ENCODE peak calls at places on chromosomes 4 and X, in five cellular contexts. N, T, M, J and H are unnamed samples.
A peak's percentile ranks its signal among the peaks of the same experiment; 100 is the strongest.

GRCh38 chr4:10371869-10372471 is 85.3 kb downstream of the ZNF518B start:
- DNase-seq in M (no peak), N (no peak), J (no peak), T (peak; percentile 39), H (no peak)

GRCh38 chrX:29530520-29530919 is 684.8 kb upstream of the MAGEB2 start:
- DNase-seq in N (no peak), T (peak; percentile 27), J (no peak), M (peak; percentile 59), H (no peak)

GRCh38 chrX:97494756-97495372 is 611.2 kb downstream of the RPA4 start:
- DNase-seq in N (no peak), T (no peak), J (no peak), M (no peak), H (no peak)

GRCh38 chrX:29841750-29842149 is 373.6 kb upstream of the MAGEB2 start:
- DNase-seq in N (no peak), J (no peak), M (peak; percentile 56), T (peak; percentile 57), H (no peak)

GRCh38 chr4:116180056-116180690 is 905.2 kb downstream of the TRAM1L1 start:
- DNase-seq in N (no peak), J (no peak), T (peak; percentile 20), M (peak; percentile 69), H (no peak)

GRCh38 chr4:147198411-147199051 is 252.9 kb upstream of the TTC29 start:
- DNase-seq in N (no peak), J (no peak), T (no peak), M (no peak), H (peak; percentile 66)

GRCh38 chrX:28347526-28347925 is 239.7 kb upstream of the IL1RAPL1 start:
- DNase-seq in M (no peak), N (no peak), J (no peak), T (no peak), H (no peak)

GRCh38 chr4:184384056-184384809 is 90.1 kb downstream of the IRF2 start:
- DNase-seq in T (peak; percentile 73), J (peak; percentile 40), N (no peak), M (peak; percentile 94), H (no peak)

GRCh38 chr4:125838924-125839323 is 524.2 kb downstream of the FAT4 start:
- DNase-seq in T (peak; percentile 8), J (no peak), N (no peak), M (peak; percentile 3), H (no peak)

GRCh38 chrX:108736509-108737479 is at the start of gene IRS4:
- DNase-seq in N (no peak), J (peak; percentile 71), M (peak; percentile 11), T (peak; percentile 36), H (no peak)

GRCh38 chr4:101188906-101189305 is 158.4 kb downstream of the PPP3CA start:
- DNase-seq in T (no peak), M (no peak), J (no peak), N (no peak), H (no peak)

GRCh38 chr4:78265006-78265405 is 207.9 kb downstream of the FRAS1 start:
- DNase-seq in T (no peak), J (no peak), M (no peak), N (no peak), H (no peak)

GRCh38 chr4:150096625-150097024 is 18.4 kb downstream of the DCLK2 start:
- DNase-seq in N (no peak), T (no peak), J (no peak), M (no peak), H (no peak)

GRCh38 chr4:1469596-1470392 is 63.6 kb upstream of the NKX1-1 start:
- DNase-seq in J (peak; percentile 3), T (no peak), N (no peak), M (no peak), H (no peak)

GRCh38 chr4:77308843-77309242 is 151.8 kb downstream of the CCNG2 start:
- DNase-seq in T (peak; percentile 71), J (no peak), N (no peak), M (peak; percentile 35), H (peak; percentile 23)

GRCh38 chr4:46390353-46391058 is 578 bp upstream of the GABRA2 start:
- DNase-seq in M (peak; percentile 55), N (no peak), T (no peak), J (no peak), H (no peak)

GRCh38 chr4:158801677-158802076 is 32.9 kb downstream of the FNIP2 start:
- DNase-seq in T (no peak), M (no peak), J (no peak), N (no peak), H (no peak)

GRCh38 chrX:85980286-85980685 is 67.1 kb downstream of the CHM start:
- DNase-seq in N (no peak), J (no peak), M (no peak), T (no peak), H (no peak)

GRCh38 chr4:44121210-44121609 is 327.4 kb downstream of the KCTD8 start:
- DNase-seq in M (no peak), T (no peak), J (no peak), N (no peak), H (no peak)

GRCh38 chr4:147846318-147847135 is 114.6 kb downstream of the ARHGAP10 start:
- DNase-seq in M (no peak), J (no peak), T (no peak), N (no peak), H (peak; percentile 35)

GRCh38 chr4:77920371-77920770 is 57.7 kb downstream of the MRPL1 start:
- DNase-seq in M (no peak), J (no peak), T (no peak), N (no peak), H (no peak)

GRCh38 chr4:118911162-118911791 is 22.6 kb downstream of the SYNPO2 start:
- DNase-seq in J (no peak), M (no peak), N (no peak), T (peak; percentile 54), H (no peak)

GRCh38 chr4:23305026-23305425 is 584.8 kb downstream of the PPARGC1A start:
- DNase-seq in J (no peak), N (no peak), T (no peak), M (peak; percentile 26), H (no peak)

GRCh38 chrX:55489315-55490009 is at the start of gene USP51:
- DNase-seq in J (peak; percentile 75), M (peak; percentile 70), T (peak; percentile 58), N (peak; percentile 50), H (no peak)

GRCh38 chr4:4865705-4866123 is 6.2 kb downstream of the MSX1 start:
- DNase-seq in J (no peak), N (no peak), T (no peak), M (no peak), H (no peak)
- H3K4me1 ChIP-seq in J (peaks cover 4% of the 10 kb centered on the region), N (peaks cover 64% of the 10 kb centered on the region), T (peaks cover 4% of the 10 kb centered on the region), M (peaks cover 28% of the 10 kb centered on the region), H (peaks cover 4% of the 10 kb centered on the region)

GRCh38 chr4:128289523-128290158 is 2.0 kb upstream of the PGRMC2 start:
- DNase-seq in J (no peak), M (no peak), N (no peak), T (no peak), H (no peak)
- H3K4me3 ChIP-seq in J (no peak overlapping the region), M (peak overlapping the region; percentile 85), N (no peak overlapping the region), T (peak overlapping the region; percentile 98), H (no peak overlapping the region)

DNA sequence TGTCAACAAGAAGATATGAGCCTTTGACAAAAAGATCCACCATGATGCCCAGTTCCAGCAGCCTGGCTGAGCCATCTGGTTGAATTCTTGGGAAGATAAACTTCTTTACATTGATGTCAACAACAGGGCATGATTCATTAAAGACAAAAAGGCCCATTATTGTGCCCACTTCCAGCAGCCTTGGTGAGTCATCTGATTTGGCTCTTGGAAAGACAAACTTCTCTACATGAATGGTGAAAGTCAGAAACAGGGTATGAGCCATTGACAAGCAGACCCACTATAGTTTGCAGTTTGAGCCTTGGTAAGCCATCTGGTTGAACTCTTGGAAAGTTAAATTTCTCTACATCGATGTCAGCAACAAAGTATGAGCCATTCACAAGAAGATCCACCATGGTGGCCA is 4.1 kb upstream of the CSF2RA start:
- DNase-seq in N (no peak), M (peak; percentile 11), T (no peak), J (no peak), H (no peak)
- H3K9me3 ChIP-seq in N (no peaks in the 10 kb centered on the region), M (no peaks in the 10 kb centered on the region), T (no peaks in the 10 kb centered on the region), J (no peaks in the 10 kb centered on the region), H (no peaks in the 10 kb centered on the region)

GRCh38 chr4:94461506-94461905 is 9.8 kb downstream of the PDLIM5 start:
- DNase-seq in N (no peak), T (no peak), M (no peak), J (no peak), H (no peak)
- H3K4me1 ChIP-seq in N (peaks cover 67% of the 10 kb centered on the region), T (peaks cover 63% of the 10 kb centered on the region), M (peaks cover 1% of the 10 kb centered on the region), J (peaks cover 1% of the 10 kb centered on the region), H (peaks cover 11% of the 10 kb centered on the region)

GRCh38 chr4:2799971-2800690 is 7.2 kb downstream of the SH3BP2 start:
- DNase-seq in M (no peak), J (peak; percentile 44), N (peak; percentile 32), T (peak; percentile 39), H (no peak)
- H3K4me3 ChIP-seq in M (peak overlapping the region; percentile 33), J (no peak overlapping the region), N (peak overlapping the region; percentile 12), T (no peak overlapping the region), H (no peak overlapping the region)

GRCh38 chr4:152097371-152097770 is 336.6 kb upstream of the GATB start:
- DNase-seq in N (no peak), J (no peak), M (no peak), T (no peak), H (no peak)

GRCh38 chr4:152098365-152099060 is 337.7 kb upstream of the GATB start:
- DNase-seq in N (no peak), J (no peak), T (no peak), M (no peak), H (no peak)

GRCh38 chr4:152095701-152096070 is 334.9 kb upstream of the GATB start:
- DNase-seq in N (no peak), T (peak; percentile 45), M (peak; percentile 24), J (no peak), H (no peak)

GRCh38 chr4:152099061-152099425 is 338.2 kb upstream of the GATB start:
- DNase-seq in N (no peak), M (no peak), J (no peak), T (no peak), H (no peak)

DNA sequence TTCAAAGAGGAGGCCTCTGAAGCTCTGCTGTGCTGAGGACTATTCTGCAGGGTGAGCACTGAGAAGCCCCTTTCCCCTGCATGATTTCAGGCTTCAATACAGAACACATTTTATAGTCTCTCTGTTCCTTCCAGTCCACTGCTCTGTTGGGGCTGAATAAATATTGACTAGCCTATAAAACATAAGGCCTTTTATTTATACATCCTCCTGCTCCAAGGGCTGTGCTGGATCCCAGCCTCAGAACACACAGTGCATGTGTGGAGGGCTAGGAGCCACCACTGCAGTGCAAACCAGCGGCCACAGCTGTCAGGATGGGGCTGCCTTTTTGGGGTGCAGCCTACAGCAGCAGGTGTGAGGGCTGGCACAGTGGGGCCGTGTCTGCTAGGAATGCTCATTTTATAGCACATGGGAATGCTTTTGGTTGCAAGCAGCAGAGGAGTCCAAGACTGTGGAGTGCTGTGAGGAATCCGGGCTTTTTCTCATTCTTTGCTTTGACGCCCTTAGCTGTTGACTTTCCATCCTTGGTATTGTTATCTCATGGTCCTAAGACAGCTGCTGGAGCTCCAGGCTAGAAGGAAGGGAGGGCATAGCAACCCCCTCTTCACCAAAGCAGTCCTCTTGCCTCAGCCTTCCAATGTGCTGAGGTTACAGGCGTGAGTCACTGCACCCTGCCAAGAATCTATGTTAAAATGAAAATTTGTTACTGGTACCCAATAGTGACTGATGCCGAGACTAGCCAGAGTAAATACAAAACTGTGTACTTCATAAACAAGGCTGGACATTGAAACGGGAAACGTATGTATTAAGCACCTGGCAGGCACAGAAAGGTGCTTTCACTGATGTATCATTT is 334.3 kb upstream of the GATB start:
- DNase-seq in T (peak; percentile 78), M (peak; percentile 60), N (no peak), J (no peak), H (no peak)
- H3K9me3 ChIP-seq in T (no peaks in the 10 kb centered on the region), M (no peaks in the 10 kb centered on the region), N (no peaks in the 10 kb centered on the region), J (no peaks in the 10 kb centered on the region), H (no peaks in the 10 kb centered on the region)